ENCODE peak calls at places on chromosomes 12 and 14, in six cellular contexts. One of them, this sample, is unnamed.
A peak's percentile ranks its signal among the peaks of the same experiment; 100 is the strongest.

GRCh38 chr12:78651755-78652154 is 212.8 kb upstream of the SYT1 start:
- DNase-seq in cerebellar cortex: no peak
- DNase-seq in stomach: no peak
- DNase-seq in epithelial cell of esophagus: no peak
- DNase-seq in HCEC 1CT: no peak
- DNase-seq in choroid plexus epithelial cell: no peak
- DNase-seq in this sample: no peak

GRCh38 chr12:114911196-114911595 is 227.2 kb upstream of the TBX3 start:
- DNase-seq in choroid plexus epithelial cell: no peak
- DNase-seq in epithelial cell of esophagus: no peak
- DNase-seq in HCEC 1CT: peak; percentile 30
- DNase-seq in cerebellar cortex: no peak
- DNase-seq in stomach: no peak
- DNase-seq in this sample: no peak

GRCh38 chr12:32615441-32615840 is 63.7 kb upstream of the DNM1L start:
- DNase-seq in HCEC 1CT: no peak
- DNase-seq in choroid plexus epithelial cell: no peak
- DNase-seq in cerebellar cortex: no peak
- DNase-seq in stomach: no peak
- DNase-seq in epithelial cell of esophagus: no peak
- DNase-seq in this sample: no peak

GRCh38 chr14:55267816-55268215 is 3.4 kb upstream of the FBXO34 start:
- DNase-seq in cerebellar cortex: no peak
- DNase-seq in stomach: no peak
- DNase-seq in choroid plexus epithelial cell: peak; percentile 55
- DNase-seq in HCEC 1CT: no peak
- DNase-seq in epithelial cell of esophagus: no peak
- DNase-seq in this sample: peak; percentile 34

GRCh38 chr12:7434670-7435069 is 9.3 kb downstream of the CD163L1 start:
- DNase-seq in cerebellar cortex: no peak
- DNase-seq in stomach: no peak
- DNase-seq in HCEC 1CT: no peak
- DNase-seq in epithelial cell of esophagus: no peak
- DNase-seq in choroid plexus epithelial cell: no peak
- DNase-seq in this sample: no peak

GRCh38 chr12:57522887-57523705 is 472 bp downstream of the MBD6 start:
- DNase-seq in stomach: peak; percentile 48
- DNase-seq in choroid plexus epithelial cell: peak; percentile 69
- DNase-seq in epithelial cell of esophagus: peak; percentile 40
- DNase-seq in cerebellar cortex: peak; percentile 53
- DNase-seq in HCEC 1CT: no peak
- DNase-seq in this sample: peak; percentile 79

GRCh38 chr12:25723286-25723685 is 170.2 kb upstream of the LMNTD1 start:
- DNase-seq in cerebellar cortex: no peak
- DNase-seq in HCEC 1CT: no peak
- DNase-seq in choroid plexus epithelial cell: no peak
- DNase-seq in stomach: no peak
- DNase-seq in epithelial cell of esophagus: peak; percentile 4
- DNase-seq in this sample: peak; percentile 62

GRCh38 chr12:114241973-114242434 is 163.9 kb downstream of the TBX5 start:
- DNase-seq in HCEC 1CT: no peak
- DNase-seq in choroid plexus epithelial cell: no peak
- DNase-seq in stomach: no peak
- DNase-seq in cerebellar cortex: no peak
- DNase-seq in epithelial cell of esophagus: no peak
- DNase-seq in this sample: no peak